ENCODE peak calls at places on chromosomes 1 and 21, in ten cellular contexts. J is lower lobe of right lung, B is ovary, U is right cardiac atrium, O is MM.1S, K is spleen, E is endothelial cell of umbilical vein, M is vagina, Y is testis, G is fibroblast of lung. X is an unnamed sample. For H3K4me1, the result is how much of the 10 kb centered on the place peaks cover.

GRCh38 chr1:206761369-206761768 is 9.2 kb upstream of the IL19 start:
- DNase-seq in K (no peak), J (no peak), G (no peak), E (no peak), M (no peak), U (no peak), Y (no peak), O (no peak), B (no peak), X (no peak)

GRCh38 chr1:147494998-147495580 is 46.2 kb upstream of the BCL9 start:
- DNase-seq in Y (peak), K (peak), G (peak), J (peak), O (peak), U (peak), B (peak), E (peak), M (no peak), X (peak)

GRCh38 chr21:8991968-8992621 is 1529.3 kb upstream of the TPTE start:
- DNase-seq in K (no peak), B (no peak), G (no peak), O (no peak), U (no peak), Y (no peak), J (no peak), E (no peak), M (no peak), X (no peak)

GRCh38 chr1:204703826-204704612 is 18.5 kb upstream of the LRRN2 start:
- DNase-seq in E (no peak), B (no peak), Y (no peak), O (no peak), J (no peak), U (no peak), G (no peak), K (no peak), M (no peak), X (no peak)

GRCh38 chr1:96473791-96474452 is 247.7 kb upstream of the PTBP2 start:
- DNase-seq in U (no peak), J (no peak), E (no peak), O (no peak), G (no peak), Y (no peak), K (no peak), B (no peak), M (no peak), X (no peak)

GRCh38 chr1:242211254-242212022 is 212.5 kb upstream of the MAP1LC3C start:
- DNase-seq in K (no peak), O (no peak), J (no peak), Y (no peak), U (no peak), E (no peak), G (no peak), M (no peak), B (no peak), X (no peak)

GRCh38 chr1:117112063-117112462 is 9.5 kb downstream of the TRIM45 start:
- DNase-seq in K (no peak), E (no peak), J (no peak), O (no peak), G (no peak), B (no peak), Y (no peak), U (no peak), M (no peak), X (no peak)

GRCh38 chr1:90000934-90001676 is 6.2 kb downstream of the ZNF326 start:
- DNase-seq in E (no peak), U (no peak), G (no peak), O (peak), J (no peak), B (no peak), M (no peak), Y (no peak), K (no peak), X (no peak)

GRCh38 chr1:159441360-159441759 is 1.8 kb downstream of the OR10J1 start:
- DNase-seq in B (no peak), M (no peak), J (no peak), G (no peak), Y (no peak), U (no peak), O (peak), K (no peak), E (no peak), X (no peak)

GRCh38 chr1:41355761-41356160 is 5.5 kb upstream of the FOXO6 start:
- DNase-seq in G (no peak), E (no peak), M (peak), K (peak), J (no peak), O (no peak), B (no peak), Y (no peak), U (no peak), X (no peak)

GRCh38 chr1:116957646-116958045 is 43.9 kb upstream of the CD101 start:
- DNase-seq in B (no peak), E (no peak), K (no peak), J (no peak), U (no peak), Y (no peak), M (no peak), G (no peak), O (no peak), X (no peak)

GRCh38 chr1:62528015-62528414 is 69.3 kb upstream of the ANGPTL3 start:
- DNase-seq in U (peak), K (no peak), J (no peak), Y (no peak), O (peak), E (peak), M (no peak), G (no peak), B (no peak), X (no peak)

GRCh38 chr21:18959817-18960216 is 556.2 kb upstream of the TMPRSS15 start:
- DNase-seq in K (no peak), Y (no peak), O (no peak), U (no peak), B (no peak), E (no peak), G (no peak), M (no peak), J (no peak), X (no peak)

GRCh38 chr1:67969446-67969845 is 81.0 kb downstream of the DIRAS3 start:
- DNase-seq in G (no peak), M (no peak), J (no peak), U (no peak), O (no peak), Y (no peak), E (no peak), B (no peak), K (no peak), X (no peak)

GRCh38 chr1:68147534-68147933 is 84.8 kb downstream of the WLS start:
- DNase-seq in J (no peak), K (no peak), U (no peak), O (no peak), M (no peak), E (no peak), Y (no peak), G (no peak), B (no peak), X (no peak)

DNA sequence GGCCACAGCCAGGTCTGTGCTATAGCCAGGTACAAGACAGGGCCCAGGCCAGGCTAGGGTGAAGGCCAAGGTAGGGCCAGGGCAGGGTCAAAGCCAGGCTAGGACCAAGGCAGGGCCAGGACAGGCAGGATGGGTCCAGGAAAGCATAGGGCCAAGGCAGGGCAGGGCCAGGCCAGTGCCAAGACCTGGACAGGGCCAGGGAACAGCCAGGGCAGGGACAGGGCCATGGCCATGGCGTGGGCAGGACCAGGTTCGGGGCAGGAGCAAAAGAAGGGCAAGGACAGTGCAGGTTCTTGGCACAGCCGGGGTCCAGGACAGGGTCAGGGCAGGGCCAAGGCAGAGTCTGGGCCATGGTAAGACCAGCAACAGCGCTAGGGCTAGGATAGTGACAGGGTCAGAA is 153.4 kb downstream of the LIPI start:
- DNase-seq in U (no peak), B (no peak), M (no peak), J (no peak), K (peak), G (no peak), O (no peak), Y (no peak), E (no peak), X (no peak)
- H3K4me1 ChIP-seq in U (under half), B (under half), M (under half), J (under half), K (under half), G (under half), O (under half), Y (under half), E (under half), X (under half)

GRCh38 chr1:156052862-156053769 is 482 bp downstream of the UBQLN4 start:
- DNase-seq in O (peak), U (peak), J (peak), M (no peak), Y (peak), B (peak), K (peak), E (peak), G (peak), X (peak)

GRCh38 chr1:156055343-156055645 is 712 bp downstream of the LAMTOR2 start:
- DNase-seq in Y (no peak), M (no peak), J (no peak), E (no peak), B (no peak), U (no peak), G (no peak), O (no peak), K (no peak), X (no peak)

GRCh38 chr1:156055649-156056048 is 1.1 kb downstream of the LAMTOR2 start:
- DNase-seq in B (no peak), M (no peak), O (no peak), Y (no peak), E (no peak), G (no peak), J (no peak), K (no peak), U (no peak), X (no peak)

GRCh38 chr1:156053770-156054499 is at the start of gene UBQLN4:
- DNase-seq in G (peak), Y (peak), B (peak), U (peak), J (peak), O (peak), M (no peak), E (peak), K (peak), X (peak)

GRCh38 chr1:156054500-156055342 is at the start of gene LAMTOR2:
- DNase-seq in M (no peak), K (peak), O (peak), E (peak), Y (peak), J (peak), U (peak), B (peak), G (peak), X (peak)
- H3K4me3 ChIP-seq in M (peak), K (peak), O (peak), E (peak), Y (peak), J (peak), U (peak), B (peak), G (peak), X (peak)

GRCh38 chr1:54363925-54364324 is 42.3 kb downstream of the SSBP3 start:
- DNase-seq in M (no peak), J (no peak), E (no peak), K (no peak), B (no peak), U (no peak), Y (no peak), G (no peak), O (no peak), X (no peak)

GRCh38 chr1:54360165-54361005 is 45.8 kb downstream of the SSBP3 start:
- DNase-seq in J (no peak), K (no peak), Y (no peak), B (no peak), E (no peak), G (no peak), O (peak), M (no peak), U (no peak), X (no peak)

GRCh38 chr1:54359393-54360162 is 46.6 kb downstream of the SSBP3 start:
- DNase-seq in G (no peak), U (no peak), O (no peak), M (no peak), E (no peak), B (no peak), K (no peak), Y (no peak), J (no peak), X (no peak)

GRCh38 chr1:54362881-54363340 is 43.3 kb downstream of the SSBP3 start:
- DNase-seq in K (no peak), Y (no peak), M (no peak), J (no peak), G (no peak), O (no peak), B (no peak), U (no peak), E (no peak), X (no peak)

DNA sequence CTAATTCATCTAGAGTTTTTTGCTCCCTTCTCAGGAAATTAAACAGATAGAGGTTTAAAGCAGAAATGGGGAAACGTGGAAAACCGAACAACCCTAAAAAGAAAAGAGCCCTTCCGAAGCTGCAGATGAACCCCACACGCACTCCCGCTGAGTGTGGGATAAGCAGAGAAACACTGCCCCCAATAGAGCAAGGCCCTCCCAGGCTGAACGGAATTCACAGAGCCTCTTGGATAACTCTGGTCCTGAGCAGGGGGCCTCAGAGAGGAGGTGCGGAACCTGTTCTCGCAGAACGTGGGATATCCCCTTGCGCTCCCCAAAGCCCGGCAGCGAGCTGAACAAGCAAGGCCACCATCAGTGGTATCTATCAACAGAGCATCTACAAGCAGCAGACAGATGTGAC is 44.9 kb downstream of the SSBP3 start:
- DNase-seq in M (no peak), J (no peak), Y (peak), B (no peak), E (no peak), U (no peak), K (no peak), G (no peak), O (no peak), X (no peak)
- H3K4me1 ChIP-seq in M (half or more), J (half or more), Y (under half), B (under half), E (under half), U (under half), K (under half), G (under half), O (under half), X (under half)

DNA sequence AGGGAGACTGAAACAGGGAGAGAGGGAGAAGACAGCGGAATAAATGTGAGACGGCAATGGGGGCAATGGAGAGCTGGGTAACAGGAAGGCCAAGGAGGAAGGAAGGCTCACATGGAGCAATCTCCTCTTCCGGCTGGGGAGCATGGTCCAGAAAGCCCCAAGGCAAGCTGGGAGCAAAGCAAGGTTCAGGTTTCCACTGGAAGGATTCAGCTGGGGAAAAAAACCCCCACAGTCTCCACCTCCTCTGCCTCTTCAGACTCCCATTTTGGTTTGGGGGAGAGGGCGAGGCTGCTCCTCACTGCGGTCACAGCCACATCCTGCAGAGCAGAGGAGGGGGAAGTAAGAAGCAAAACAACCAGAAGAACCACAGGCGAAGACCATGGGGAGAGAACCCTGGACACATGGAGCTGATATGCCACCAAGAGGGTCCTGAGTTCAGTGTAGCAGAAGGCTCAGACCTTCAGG is 650 bp downstream of the TNFAIP8L2 start:
- DNase-seq in O (no peak), G (no peak), U (no peak), M (no peak), E (no peak), K (peak), Y (no peak), B (no peak), J (no peak), X (no peak)
- H3K4me3 ChIP-seq in O (no peak), G (no peak), U (peak), M (peak), E (no peak), K (peak), Y (no peak), B (no peak), J (peak), X (peak)

GRCh38 chr1:9340864-9341263 is 48.2 kb downstream of the SPSB1 start:
- DNase-seq in M (no peak), G (no peak), B (no peak), U (no peak), E (no peak), J (no peak), Y (peak), K (no peak), O (no peak), X (no peak)

GRCh38 chr1:9343269-9343668 is 50.6 kb downstream of the SPSB1 start:
- DNase-seq in E (no peak), J (no peak), G (no peak), U (no peak), B (no peak), Y (no peak), K (no peak), O (no peak), M (no peak), X (no peak)

GRCh38 chr1:9340172-9340854 is 47.6 kb downstream of the SPSB1 start:
- DNase-seq in M (no peak), E (peak), J (no peak), B (peak), G (peak), Y (peak), O (no peak), K (no peak), U (no peak), X (no peak)

GRCh38 chr1:9338354-9339250 is 45.9 kb downstream of the SPSB1 start:
- DNase-seq in K (no peak), M (no peak), J (peak), G (no peak), B (peak), U (peak), O (no peak), E (peak), Y (peak), X (no peak)

GRCh38 chr1:9341301-9341845 is 48.7 kb downstream of the SPSB1 start:
- DNase-seq in G (no peak), J (no peak), O (no peak), Y (no peak), U (no peak), K (no peak), M (no peak), B (no peak), E (peak), X (no peak)
- H3K4me1 ChIP-seq in G (under half), J (under half), O (under half), Y (under half), U (under half), K (under half), M (half or more), B (under half), E (under half), X (half or more)

GRCh38 chr1:29415861-29416260 is 179.5 kb downstream of the PTPRU start:
- DNase-seq in Y (no peak), E (no peak), M (peak), K (no peak), J (no peak), B (no peak), U (no peak), O (no peak), G (no peak), X (no peak)
- H3K4me3 ChIP-seq in Y (no peak), E (no peak), M (no peak), K (no peak), J (no peak), B (no peak), U (no peak), O (no peak), G (no peak), X (no peak)

GRCh38 chr1:230291731-230292620 is 134.2 kb downstream of the PGBD5 start:
- DNase-seq in Y (no peak), O (no peak), B (no peak), G (no peak), U (no peak), J (no peak), K (peak), E (no peak), M (no peak), X (peak)
- H3K4me1 ChIP-seq in Y (under half), O (under half), B (under half), G (under half), U (under half), J (under half), K (under half), E (under half), M (under half), X (under half)

GRCh38 chr21:46455575-46456385 is 2.9 kb upstream of the DIP2A start:
- DNase-seq in U (peak), M (no peak), B (no peak), E (peak), K (no peak), O (no peak), Y (peak), J (no peak), G (peak), X (no peak)
- H3K4me3 ChIP-seq in U (no peak), M (no peak), B (no peak), E (no peak), K (no peak), O (no peak), Y (no peak), J (no peak), G (no peak), X (no peak)

X was measured in tibial artery.